ENCODE peak calls at places on chromosome 19, in ten cellular contexts. One of them, this sample, is unnamed. For H3K9me3, the result is how much of the 10 kb centered on the place peaks cover.

GRCh38 chr19:43799502-43800142 is 2.6 kb downstream of the LYPD5 start:
- DNase-seq in GM23248: no peak
- DNase-seq in CD4-positive, alpha-beta memory T cell: no peak
- DNase-seq in lower lobe of right lung: no peak
- DNase-seq in IMR-90: no peak
- DNase-seq in cardiac muscle cell: no peak
- DNase-seq in A549: no peak
- DNase-seq in esophagus squamous epithelium: no peak
- DNase-seq in astrocyte: no peak
- DNase-seq in ascending aorta: no peak
- DNase-seq in this sample: no peak

GRCh38 chr19:53010494-53010893 is 3.2 kb upstream of the ERVV-1 start:
- DNase-seq in IMR-90: no peak
- DNase-seq in lower lobe of right lung: no peak
- DNase-seq in A549: no peak
- DNase-seq in cardiac muscle cell: no peak
- DNase-seq in ascending aorta: no peak
- DNase-seq in GM23248: no peak
- DNase-seq in astrocyte: no peak
- DNase-seq in CD4-positive, alpha-beta memory T cell: no peak
- DNase-seq in esophagus squamous epithelium: no peak
- DNase-seq in this sample: no peak

GRCh38 chr19:1252818-1253513 is 4.6 kb downstream of the MIDN start:
- DNase-seq in lower lobe of right lung: peak
- DNase-seq in A549: peak
- DNase-seq in GM23248: peak
- DNase-seq in CD4-positive, alpha-beta memory T cell: peak
- DNase-seq in cardiac muscle cell: no peak
- DNase-seq in IMR-90: peak
- DNase-seq in astrocyte: peak
- DNase-seq in ascending aorta: peak
- DNase-seq in esophagus squamous epithelium: peak
- DNase-seq in this sample: peak

GRCh38 chr19:3186377-3186688 is 603 bp downstream of the NCLN start:
- DNase-seq in lower lobe of right lung: no peak
- DNase-seq in esophagus squamous epithelium: no peak
- DNase-seq in A549: no peak
- DNase-seq in ascending aorta: no peak
- DNase-seq in cardiac muscle cell: peak
- DNase-seq in astrocyte: no peak
- DNase-seq in IMR-90: no peak
- DNase-seq in CD4-positive, alpha-beta memory T cell: peak
- DNase-seq in GM23248: peak
- DNase-seq in this sample: no peak

GRCh38 chr19:22118132-22118531 is 65.8 kb downstream of the ZNF257 start:
- DNase-seq in astrocyte: no peak
- DNase-seq in CD4-positive, alpha-beta memory T cell: no peak
- DNase-seq in cardiac muscle cell: no peak
- DNase-seq in lower lobe of right lung: no peak
- DNase-seq in esophagus squamous epithelium: no peak
- DNase-seq in ascending aorta: no peak
- DNase-seq in GM23248: no peak
- DNase-seq in A549: no peak
- DNase-seq in IMR-90: no peak
- DNase-seq in this sample: no peak

GRCh38 chr19:34232566-34233481 is 21.5 kb upstream of the GARRE1 start:
- DNase-seq in lower lobe of right lung: peak
- DNase-seq in GM23248: peak
- DNase-seq in CD4-positive, alpha-beta memory T cell: no peak
- DNase-seq in cardiac muscle cell: no peak
- DNase-seq in esophagus squamous epithelium: no peak
- DNase-seq in A549: peak
- DNase-seq in astrocyte: peak
- DNase-seq in ascending aorta: no peak
- DNase-seq in IMR-90: peak
- DNase-seq in this sample: no peak

GRCh38 chr19:34345934-34346333 is 19.1 kb upstream of the GPI start:
- DNase-seq in ascending aorta: no peak
- DNase-seq in A549: peak
- DNase-seq in cardiac muscle cell: peak
- DNase-seq in lower lobe of right lung: peak
- DNase-seq in astrocyte: no peak
- DNase-seq in GM23248: peak
- DNase-seq in CD4-positive, alpha-beta memory T cell: peak
- DNase-seq in IMR-90: peak
- DNase-seq in esophagus squamous epithelium: no peak
- DNase-seq in this sample: peak

GRCh38 chr19:54154603-54155345 is 4.7 kb downstream of the LENG1 start:
- DNase-seq in astrocyte: peak
- DNase-seq in GM23248: peak
- DNase-seq in cardiac muscle cell: no peak
- DNase-seq in lower lobe of right lung: no peak
- DNase-seq in ascending aorta: no peak
- DNase-seq in A549: no peak
- DNase-seq in IMR-90: no peak
- DNase-seq in CD4-positive, alpha-beta memory T cell: peak
- DNase-seq in esophagus squamous epithelium: no peak
- DNase-seq in this sample: no peak

GRCh38 chr19:50263176-50263575 is 59.8 kb downstream of the MYH14 start:
- DNase-seq in A549: no peak
- DNase-seq in lower lobe of right lung: no peak
- DNase-seq in astrocyte: no peak
- DNase-seq in IMR-90: no peak
- DNase-seq in CD4-positive, alpha-beta memory T cell: no peak
- DNase-seq in ascending aorta: no peak
- DNase-seq in esophagus squamous epithelium: no peak
- DNase-seq in GM23248: no peak
- DNase-seq in cardiac muscle cell: no peak
- DNase-seq in this sample: no peak
- H3K9me3 ChIP-seq in A549: under half
- H3K9me3 ChIP-seq in lower lobe of right lung: under half
- H3K9me3 ChIP-seq in astrocyte: under half
- H3K9me3 ChIP-seq in IMR-90: under half
- H3K9me3 ChIP-seq in CD4-positive, alpha-beta memory T cell: under half
- H3K9me3 ChIP-seq in ascending aorta: under half
- H3K9me3 ChIP-seq in esophagus squamous epithelium: under half
- H3K9me3 ChIP-seq in GM23248: under half
- H3K9me3 ChIP-seq in cardiac muscle cell: under half
- H3K9me3 ChIP-seq in this sample: under half

DNA sequence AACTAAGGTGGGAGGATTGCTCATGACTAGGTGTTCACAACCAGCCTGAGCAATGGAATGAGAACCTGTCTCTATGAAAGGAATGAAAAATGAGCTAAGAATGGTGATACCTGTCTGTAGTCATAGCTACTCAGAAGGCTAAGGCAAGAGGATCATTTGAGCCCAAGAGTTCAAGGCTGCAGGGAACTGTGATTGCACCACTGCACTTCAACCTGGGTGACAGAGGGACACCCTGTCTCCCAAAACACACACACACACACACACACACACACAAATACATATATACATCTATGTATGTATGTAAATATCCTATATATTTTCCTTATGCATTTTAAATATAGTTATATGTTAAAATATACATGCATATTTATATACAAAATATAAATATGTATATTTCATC is 7.4 kb upstream of the ZNF433 start:
- DNase-seq in lower lobe of right lung: no peak
- DNase-seq in esophagus squamous epithelium: no peak
- DNase-seq in A549: no peak
- DNase-seq in cardiac muscle cell: no peak
- DNase-seq in CD4-positive, alpha-beta memory T cell: no peak
- DNase-seq in GM23248: no peak
- DNase-seq in ascending aorta: no peak
- DNase-seq in IMR-90: no peak
- DNase-seq in astrocyte: no peak
- DNase-seq in this sample: no peak
- H3K9me3 ChIP-seq in lower lobe of right lung: under half
- H3K9me3 ChIP-seq in esophagus squamous epithelium: half or more
- H3K9me3 ChIP-seq in A549: under half
- H3K9me3 ChIP-seq in cardiac muscle cell: under half
- H3K9me3 ChIP-seq in CD4-positive, alpha-beta memory T cell: under half
- H3K9me3 ChIP-seq in GM23248: under half
- H3K9me3 ChIP-seq in ascending aorta: under half
- H3K9me3 ChIP-seq in IMR-90: under half
- H3K9me3 ChIP-seq in astrocyte: under half
- H3K9me3 ChIP-seq in this sample: under half

DNA sequence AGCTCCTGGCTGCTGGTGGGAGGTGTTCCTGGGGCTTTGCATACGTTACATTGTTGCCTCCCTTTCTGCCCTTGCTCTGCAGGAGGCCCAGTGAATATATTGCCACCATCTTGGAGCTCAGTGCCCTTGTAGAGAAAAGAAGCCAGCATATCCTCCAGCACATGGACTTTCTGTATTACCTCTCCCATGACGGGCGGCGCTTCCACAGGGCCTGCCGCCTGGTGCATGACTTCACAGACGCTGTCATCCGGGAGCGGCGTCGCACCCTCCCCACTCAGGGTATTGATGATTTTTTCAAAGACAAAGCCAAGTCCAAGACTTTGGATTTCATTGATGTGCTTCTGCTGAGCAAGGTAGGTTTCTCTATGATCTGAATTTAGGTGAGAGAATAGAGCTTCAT is 10.5 kb downstream of the CYP4F12 start:
- DNase-seq in IMR-90: no peak
- DNase-seq in GM23248: no peak
- DNase-seq in ascending aorta: no peak
- DNase-seq in A549: no peak
- DNase-seq in cardiac muscle cell: no peak
- DNase-seq in lower lobe of right lung: no peak
- DNase-seq in esophagus squamous epithelium: no peak
- DNase-seq in astrocyte: no peak
- DNase-seq in CD4-positive, alpha-beta memory T cell: no peak
- DNase-seq in this sample: no peak
- H3K9me3 ChIP-seq in IMR-90: under half
- H3K9me3 ChIP-seq in GM23248: under half
- H3K9me3 ChIP-seq in ascending aorta: under half
- H3K9me3 ChIP-seq in A549: under half
- H3K9me3 ChIP-seq in cardiac muscle cell: under half
- H3K9me3 ChIP-seq in lower lobe of right lung: under half
- H3K9me3 ChIP-seq in esophagus squamous epithelium: under half
- H3K9me3 ChIP-seq in astrocyte: under half
- H3K9me3 ChIP-seq in CD4-positive, alpha-beta memory T cell: under half
- H3K9me3 ChIP-seq in this sample: under half

DNA sequence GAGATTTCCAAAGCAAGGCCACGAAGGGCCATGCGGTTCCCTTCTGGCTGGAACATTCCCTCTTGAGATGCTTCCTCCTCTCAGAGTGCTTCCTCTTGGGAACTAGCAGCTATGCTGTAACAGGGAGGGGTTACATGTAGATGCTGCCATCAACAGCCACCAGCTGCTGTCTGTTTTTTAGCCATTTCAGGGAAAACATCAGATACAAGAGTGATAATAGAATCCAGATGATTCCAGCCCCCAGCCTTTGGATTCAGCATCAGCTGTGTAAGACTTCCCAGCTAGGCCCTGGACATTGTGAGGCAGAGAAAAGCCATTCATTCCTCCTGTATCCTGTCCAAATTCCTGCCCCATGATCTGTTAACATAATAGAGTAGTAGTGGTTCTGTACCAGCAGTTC is 8.2 kb upstream of the ZNF177 start:
- DNase-seq in esophagus squamous epithelium: no peak
- DNase-seq in cardiac muscle cell: no peak
- DNase-seq in IMR-90: no peak
- DNase-seq in astrocyte: no peak
- DNase-seq in lower lobe of right lung: no peak
- DNase-seq in CD4-positive, alpha-beta memory T cell: no peak
- DNase-seq in GM23248: no peak
- DNase-seq in A549: no peak
- DNase-seq in ascending aorta: no peak
- DNase-seq in this sample: no peak
- H3K9me3 ChIP-seq in esophagus squamous epithelium: half or more
- H3K9me3 ChIP-seq in cardiac muscle cell: under half
- H3K9me3 ChIP-seq in IMR-90: under half
- H3K9me3 ChIP-seq in astrocyte: under half
- H3K9me3 ChIP-seq in lower lobe of right lung: half or more
- H3K9me3 ChIP-seq in CD4-positive, alpha-beta memory T cell: under half
- H3K9me3 ChIP-seq in GM23248: under half
- H3K9me3 ChIP-seq in A549: under half
- H3K9me3 ChIP-seq in ascending aorta: half or more
- H3K9me3 ChIP-seq in this sample: under half

GRCh38 chr19:56562766-56563165 is 4.5 kb upstream of the ZNF470 start:
- DNase-seq in lower lobe of right lung: no peak
- DNase-seq in A549: no peak
- DNase-seq in cardiac muscle cell: no peak
- DNase-seq in esophagus squamous epithelium: no peak
- DNase-seq in ascending aorta: no peak
- DNase-seq in CD4-positive, alpha-beta memory T cell: no peak
- DNase-seq in astrocyte: no peak
- DNase-seq in GM23248: no peak
- DNase-seq in IMR-90: no peak
- DNase-seq in this sample: no peak
- H3K9me3 ChIP-seq in lower lobe of right lung: half or more
- H3K9me3 ChIP-seq in A549: half or more
- H3K9me3 ChIP-seq in cardiac muscle cell: under half
- H3K9me3 ChIP-seq in esophagus squamous epithelium: half or more
- H3K9me3 ChIP-seq in ascending aorta: half or more
- H3K9me3 ChIP-seq in CD4-positive, alpha-beta memory T cell: under half
- H3K9me3 ChIP-seq in astrocyte: under half
- H3K9me3 ChIP-seq in GM23248: under half
- H3K9me3 ChIP-seq in IMR-90: half or more
- H3K9me3 ChIP-seq in this sample: under half

GRCh38 chr19:57946316-57946715 is 1.2 kb downstream of the ZNF256 start:
- DNase-seq in CD4-positive, alpha-beta memory T cell: no peak
- DNase-seq in GM23248: no peak
- DNase-seq in cardiac muscle cell: no peak
- DNase-seq in astrocyte: no peak
- DNase-seq in A549: no peak
- DNase-seq in ascending aorta: no peak
- DNase-seq in esophagus squamous epithelium: no peak
- DNase-seq in lower lobe of right lung: no peak
- DNase-seq in IMR-90: no peak
- DNase-seq in this sample: no peak

GRCh38 chr19:57949702-57950101 is 2.2 kb upstream of the ZNF256 start:
- DNase-seq in ascending aorta: no peak
- DNase-seq in astrocyte: no peak
- DNase-seq in lower lobe of right lung: no peak
- DNase-seq in A549: no peak
- DNase-seq in esophagus squamous epithelium: no peak
- DNase-seq in GM23248: no peak
- DNase-seq in cardiac muscle cell: no peak
- DNase-seq in CD4-positive, alpha-beta memory T cell: no peak
- DNase-seq in IMR-90: no peak
- DNase-seq in this sample: no peak

GRCh38 chr19:57947088-57947418 is 453 bp downstream of the ZNF256 start:
- DNase-seq in lower lobe of right lung: no peak
- DNase-seq in cardiac muscle cell: peak
- DNase-seq in A549: no peak
- DNase-seq in IMR-90: no peak
- DNase-seq in ascending aorta: no peak
- DNase-seq in CD4-positive, alpha-beta memory T cell: peak
- DNase-seq in GM23248: peak
- DNase-seq in esophagus squamous epithelium: no peak
- DNase-seq in astrocyte: no peak
- DNase-seq in this sample: no peak

GRCh38 chr19:57949296-57949695 is 1.8 kb upstream of the ZNF256 start:
- DNase-seq in IMR-90: no peak
- DNase-seq in A549: no peak
- DNase-seq in cardiac muscle cell: no peak
- DNase-seq in esophagus squamous epithelium: no peak
- DNase-seq in ascending aorta: no peak
- DNase-seq in lower lobe of right lung: no peak
- DNase-seq in CD4-positive, alpha-beta memory T cell: no peak
- DNase-seq in astrocyte: no peak
- DNase-seq in GM23248: no peak
- DNase-seq in this sample: no peak

GRCh38 chr19:57947419-57948134 is at the start of gene ZNF256:
- DNase-seq in A549: peak
- DNase-seq in astrocyte: peak
- DNase-seq in lower lobe of right lung: peak
- DNase-seq in cardiac muscle cell: peak
- DNase-seq in IMR-90: peak
- DNase-seq in CD4-positive, alpha-beta memory T cell: peak
- DNase-seq in GM23248: peak
- DNase-seq in ascending aorta: peak
- DNase-seq in esophagus squamous epithelium: peak
- DNase-seq in this sample: peak
- H3K9me3 ChIP-seq in A549: half or more
- H3K9me3 ChIP-seq in astrocyte: under half
- H3K9me3 ChIP-seq in lower lobe of right lung: under half
- H3K9me3 ChIP-seq in cardiac muscle cell: under half
- H3K9me3 ChIP-seq in IMR-90: under half
- H3K9me3 ChIP-seq in CD4-positive, alpha-beta memory T cell: under half
- H3K9me3 ChIP-seq in GM23248: under half
- H3K9me3 ChIP-seq in ascending aorta: under half
- H3K9me3 ChIP-seq in esophagus squamous epithelium: under half
- H3K9me3 ChIP-seq in this sample: under half